ENCODE peak calls at places on chromosomes 12 and 14, in six cellular contexts. J, U, D, K, W and Y are unnamed samples.

GRCh38 chr14:37202265-37202664 is 4.5 kb downstream of the MIPOL1 start:
- DNase-seq in J (no peak), U (no peak), D (no peak), K (no peak), W (no peak), Y (no peak)

GRCh38 chr12:53173085-53173715 is 7.3 kb upstream of the ZNF740 start:
- DNase-seq in J (no peak), U (no peak), D (no peak), K (no peak), W (no peak), Y (no peak)

GRCh38 chr14:75967866-75968265 is 13.9 kb downstream of the TGFB3 start:
- DNase-seq in J (no peak), U (no peak), D (no peak), K (no peak), W (no peak), Y (no peak)

GRCh38 chr12:66143868-66144267 is 13.3 kb upstream of the LLPH start:
- DNase-seq in J (no peak), U (no peak), D (no peak), K (no peak), W (no peak), Y (no peak)

GRCh38 chr14:26528415-26529182 is 69.2 kb downstream of the NOVA1 start:
- DNase-seq in J (peak), U (no peak), D (no peak), K (peak), W (no peak), Y (no peak)

GRCh38 chr14:61517861-61518802 is 177.2 kb upstream of the HIF1A start:
- DNase-seq in J (no peak), U (no peak), D (no peak), K (no peak), W (no peak), Y (no peak)

GRCh38 chr14:73248294-73248868 is 11.1 kb downstream of the PAPLN start:
- DNase-seq in J (no peak), U (no peak), D (no peak), K (no peak), W (no peak), Y (no peak)

GRCh38 chr12:66352197-66352596 is 49.9 kb downstream of the HELB start:
- DNase-seq in J (peak), U (peak), D (no peak), K (no peak), W (no peak), Y (no peak)

GRCh38 chr14:105857223-105857815 is 330.9 kb downstream of the TMEM121 start:
- DNase-seq in J (no peak), U (peak), D (no peak), K (no peak), W (no peak), Y (no peak)

GRCh38 chr12:99916555-99916954 is 68.2 kb downstream of the ANKS1B start:
- DNase-seq in J (no peak), U (no peak), D (no peak), K (no peak), W (no peak), Y (no peak)

GRCh38 chr14:68795602-68796417 is 2.9 kb upstream of the ZFP36L1 start:
- DNase-seq in J (peak), U (peak), D (peak), K (peak), W (peak), Y (no peak)

GRCh38 chr14:75299064-75299463 is 20.4 kb downstream of the FOS start:
- DNase-seq in J (no peak), U (no peak), D (no peak), K (peak), W (no peak), Y (no peak)

GRCh38 chr12:49825360-49825970 is 2.7 kb downstream of the NCKAP5L start:
- DNase-seq in J (no peak), U (no peak), D (no peak), K (peak), W (no peak), Y (no peak)

GRCh38 chr12:120972870-120973543 is 5.3 kb upstream of the HNF1A start:
- DNase-seq in J (no peak), U (no peak), D (no peak), K (no peak), W (no peak), Y (no peak)

GRCh38 chr12:47082963-47083621 is 3.3 kb upstream of the AMIGO2 start:
- DNase-seq in J (no peak), U (no peak), D (no peak), K (no peak), W (no peak), Y (peak)

GRCh38 chr14:59427653-59428578 is 37.3 kb downstream of the GPR135 start:
- DNase-seq in J (peak), U (no peak), D (no peak), K (peak), W (no peak), Y (no peak)

GRCh38 chr14:69535230-69535848 is 39.3 kb downstream of the CCDC177 start:
- DNase-seq in J (no peak), U (no peak), D (no peak), K (peak), W (no peak), Y (no peak)

GRCh38 chr14:64704145-64704742 is at the start of gene PLEKHG3:
- DNase-seq in J (peak), U (peak), D (peak), K (peak), W (no peak), Y (no peak)

GRCh38 chr12:128075332-128075731 is 191.6 kb upstream of the TMEM132C start:
- DNase-seq in J (no peak), U (no peak), D (no peak), K (no peak), W (no peak), Y (no peak)

GRCh38 chr12:26434299-26434915 is 239.0 kb downstream of the SSPN start:
- DNase-seq in J (no peak), U (no peak), D (no peak), K (no peak), W (no peak), Y (peak)

GRCh38 chr14:72962829-72963312 is 36.6 kb downstream of the DCAF4 start:
- DNase-seq in J (no peak), U (no peak), D (no peak), K (no peak), W (no peak), Y (peak)

GRCh38 chr14:81625343-81625742 is 91.7 kb upstream of the SEL1L start:
- DNase-seq in J (no peak), U (no peak), D (no peak), K (no peak), W (no peak), Y (no peak)

GRCh38 chr14:68137704-68138619 is 318.4 kb downstream of the RAD51B start:
- DNase-seq in J (no peak), U (no peak), D (no peak), K (peak), W (no peak), Y (peak)

GRCh38 chr14:93133476-93133875 is 17.8 kb upstream of the ITPK1 start:
- DNase-seq in J (no peak), U (no peak), D (no peak), K (no peak), W (no peak), Y (no peak)

GRCh38 chr12:113248046-113248825 is 27.0 kb downstream of the TPCN1 start:
- DNase-seq in J (no peak), U (no peak), D (no peak), K (no peak), W (no peak), Y (no peak)

GRCh38 chr12:95836185-95836609 is 22.6 kb upstream of the SNRPF start:
- DNase-seq in J (no peak), U (no peak), D (no peak), K (no peak), W (no peak), Y (no peak)

GRCh38 chr14:48936881-48937280 is 649.3 kb downstream of the RPS29 start:
- DNase-seq in J (no peak), U (no peak), D (no peak), K (no peak), W (no peak), Y (no peak)

GRCh38 chr12:51419473-51420228 is 5.0 kb upstream of the SLC4A8 start:
- DNase-seq in J (no peak), U (no peak), D (no peak), K (no peak), W (no peak), Y (no peak)

GRCh38 chr12:119615518-119616475 is 22.2 kb downstream of the TMEM233 start:
- DNase-seq in J (no peak), U (no peak), D (no peak), K (no peak), W (no peak), Y (no peak)

GRCh38 chr14:52902971-52903385 is 47.9 kb downstream of the FERMT2 start:
- DNase-seq in J (no peak), U (no peak), D (no peak), K (no peak), W (no peak), Y (no peak)